ENCODE peak calls at places on chromosomes 3 and 15, in nine cellular contexts. G is mesothelial cell of epicardium; C is CD4-positive, alpha-beta T cell; L is epithelial cell of esophagus; V is GM06990; Y is heart right ventricle; B is BJ; R is brain microvascular endothelial cell; Z is body of pancreas. D is an unnamed sample.

GRCh38 chr15:75578206-75578947 is 738 bp downstream of the PTPN9 start:
- DNase-seq in G (peak), C (peak), L (peak), V (peak), Y (no peak), B (no peak), R (no peak), Z (peak), D (no peak)

GRCh38 chr3:42116466-42116865 is 25.3 kb downstream of the TRAK1 start:
- DNase-seq in G (no peak), C (no peak), L (no peak), V (no peak), Y (no peak), B (no peak), R (no peak), Z (peak), D (no peak)

GRCh38 chr15:99279290-99279689 is 28.0 kb downstream of the LRRC28 start:
- DNase-seq in G (no peak), C (no peak), L (no peak), V (no peak), Y (no peak), B (no peak), R (no peak), Z (no peak), D (no peak)

GRCh38 chr15:70475921-70476320 is 287.4 kb downstream of the UACA start:
- DNase-seq in G (no peak), C (no peak), L (no peak), V (no peak), Y (no peak), B (no peak), R (no peak), Z (no peak), D (peak)

GRCh38 chr3:153038779-153039178 is 123.2 kb upstream of the RAP2B start:
- DNase-seq in G (no peak), C (no peak), L (peak), V (no peak), Y (no peak), B (no peak), R (no peak), Z (no peak), D (no peak)

GRCh38 chr3:129936757-129937156 is 37.8 kb upstream of the TRH start:
- DNase-seq in G (no peak), C (no peak), L (peak), V (no peak), Y (peak), B (no peak), R (peak), Z (peak), D (no peak)

GRCh38 chr3:108251256-108251655 is 29.0 kb upstream of the IFT57 start:
- DNase-seq in G (no peak), C (no peak), L (no peak), V (no peak), Y (no peak), B (no peak), R (no peak), Z (no peak), D (no peak)

GRCh38 chr3:129688310-129688895 is 81.9 kb upstream of the PLXND1 start:
- DNase-seq in G (peak), C (no peak), L (peak), V (no peak), Y (peak), B (no peak), R (peak), Z (peak), D (no peak)

GRCh38 chr15:69469467-69470191 is 17.0 kb downstream of the RPLP1 start:
- DNase-seq in G (peak), C (no peak), L (peak), V (no peak), Y (no peak), B (no peak), R (peak), Z (no peak), D (no peak)

GRCh38 chr15:31307270-31308184 is 19.1 kb upstream of the KLF13 start:
- DNase-seq in G (no peak), C (no peak), L (no peak), V (no peak), Y (no peak), B (no peak), R (no peak), Z (no peak), D (no peak)

GRCh38 chr15:88196961-88197360 is 59.6 kb downstream of the NTRK3 start:
- DNase-seq in G (no peak), C (no peak), L (no peak), V (no peak), Y (no peak), B (no peak), R (no peak), Z (no peak), D (no peak)

GRCh38 chr3:126360714-126361060 is 3.5 kb upstream of the KLF15 start:
- DNase-seq in G (no peak), C (no peak), L (no peak), V (no peak), Y (no peak), B (no peak), R (no peak), Z (no peak), D (no peak)

GRCh38 chr3:14563946-14564539 is 23.9 kb upstream of the GRIP2 start:
- DNase-seq in G (no peak), C (no peak), L (no peak), V (no peak), Y (no peak), B (no peak), R (no peak), Z (no peak), D (no peak)

GRCh38 chr3:153503873-153504272 is 341.8 kb downstream of the RAP2B start:
- DNase-seq in G (no peak), C (no peak), L (peak), V (no peak), Y (no peak), B (no peak), R (no peak), Z (no peak), D (no peak)

GRCh38 chr3:64133991-64134390 is 91.3 kb downstream of the PRICKLE2 start:
- DNase-seq in G (no peak), C (no peak), L (no peak), V (no peak), Y (no peak), B (no peak), R (no peak), Z (no peak), D (no peak)

GRCh38 chr3:42269647-42270046 is 3.7 kb upstream of the CCK start:
- DNase-seq in G (no peak), C (no peak), L (no peak), V (no peak), Y (no peak), B (no peak), R (no peak), Z (no peak), D (no peak)

GRCh38 chr3:59480486-59480995 is 430.7 kb upstream of the CFAP20DC start:
- DNase-seq in G (no peak), C (no peak), L (peak), V (peak), Y (no peak), B (peak), R (peak), Z (no peak), D (no peak)

GRCh38 chr15:92069308-92070244 is 216.1 kb downstream of the SLCO3A1 start:
- DNase-seq in G (no peak), C (peak), L (peak), V (no peak), Y (peak), B (peak), R (peak), Z (no peak), D (no peak)

GRCh38 chr3:13262493-13263211 is 157.5 kb downstream of the NUP210 start:
- DNase-seq in G (no peak), C (peak), L (no peak), V (no peak), Y (no peak), B (no peak), R (no peak), Z (no peak), D (no peak)

GRCh38 chr3:69472093-69472492 is 86.2 kb upstream of the FRMD4B start:
- DNase-seq in G (no peak), C (no peak), L (no peak), V (no peak), Y (no peak), B (no peak), R (no peak), Z (no peak), D (no peak)

GRCh38 chr3:167787440-167787839 is 51.9 kb downstream of the SERPINI1 start:
- DNase-seq in G (no peak), C (no peak), L (no peak), V (no peak), Y (no peak), B (no peak), R (no peak), Z (no peak), D (no peak)

GRCh38 chr3:185739264-185739701 is 85.6 kb downstream of the IGF2BP2 start:
- DNase-seq in G (no peak), C (no peak), L (no peak), V (no peak), Y (no peak), B (no peak), R (no peak), Z (no peak), D (no peak)

GRCh38 chr3:180619723-180620122 is 17.8 kb downstream of the TTC14 start:
- DNase-seq in G (no peak), C (no peak), L (no peak), V (no peak), Y (no peak), B (no peak), R (no peak), Z (no peak), D (no peak)

GRCh38 chr15:32667321-32667720 is 25.8 kb downstream of the SCG5 start:
- DNase-seq in G (no peak), C (no peak), L (no peak), V (no peak), Y (no peak), B (no peak), R (no peak), Z (no peak), D (no peak)

GRCh38 chr15:92906563-92907081 is 6.5 kb downstream of the CHD2 start:
- DNase-seq in G (no peak), C (no peak), L (peak), V (peak), Y (no peak), B (no peak), R (peak), Z (no peak), D (no peak)

GRCh38 chr3:42739401-42740158 is 33.5 kb downstream of the CCDC13 start:
- DNase-seq in G (peak), C (no peak), L (no peak), V (no peak), Y (peak), B (no peak), R (no peak), Z (no peak), D (no peak)

GRCh38 chr3:189773056-189773455 is 141.9 kb downstream of the TP63 start:
- DNase-seq in G (no peak), C (no peak), L (no peak), V (no peak), Y (no peak), B (peak), R (no peak), Z (no peak), D (no peak)

GRCh38 chr3:191369081-191370010 is 39.0 kb upstream of the UTS2B start:
- DNase-seq in G (no peak), C (no peak), L (no peak), V (no peak), Y (no peak), B (no peak), R (no peak), Z (no peak), D (no peak)

GRCh38 chr15:68652141-68652540 is 73.3 kb downstream of the CORO2B start:
- DNase-seq in G (peak), C (no peak), L (no peak), V (no peak), Y (peak), B (no peak), R (no peak), Z (no peak), D (no peak)

GRCh38 chr15:90189781-90190467 is 11.2 kb upstream of the SEMA4B start:
- DNase-seq in G (no peak), C (no peak), L (no peak), V (no peak), Y (no peak), B (no peak), R (no peak), Z (no peak), D (no peak)

GRCh38 chr3:141960731-141961130 is 84.3 kb downstream of the ATP1B3 start:
- DNase-seq in G (no peak), C (no peak), L (peak), V (no peak), Y (no peak), B (no peak), R (no peak), Z (no peak), D (no peak)

GRCh38 chr3:153257673-153258351 is 95.8 kb downstream of the RAP2B start:
- DNase-seq in G (no peak), C (no peak), L (no peak), V (no peak), Y (no peak), B (no peak), R (peak), Z (no peak), D (no peak)

GRCh38 chr3:47870156-47870555 is 67.2 kb downstream of the DHX30 start:
- DNase-seq in G (no peak), C (no peak), L (no peak), V (no peak), Y (no peak), B (no peak), R (no peak), Z (no peak), D (no peak)

GRCh38 chr15:36278219-36278618 is 301.2 kb upstream of the CDIN1 start:
- DNase-seq in G (no peak), C (no peak), L (peak), V (no peak), Y (no peak), B (no peak), R (peak), Z (no peak), D (no peak)

GRCh38 chr15:55133972-55134371 is 62.8 kb downstream of the RSL24D1 start:
- DNase-seq in G (no peak), C (no peak), L (no peak), V (no peak), Y (no peak), B (no peak), R (no peak), Z (no peak), D (no peak)

GRCh38 chr3:148955544-148956346 is 35.6 kb upstream of the GYG1 start:
- DNase-seq in G (no peak), C (no peak), L (peak), V (no peak), Y (peak), B (peak), R (peak), Z (peak), D (no peak)

GRCh38 chr3:148958681-148959080 is 32.7 kb upstream of the GYG1 start:
- DNase-seq in G (no peak), C (no peak), L (no peak), V (no peak), Y (no peak), B (no peak), R (no peak), Z (no peak), D (no peak)

GRCh38 chr3:148954981-148955380 is 36.4 kb upstream of the GYG1 start:
- DNase-seq in G (no peak), C (no peak), L (no peak), V (no peak), Y (no peak), B (no peak), R (no peak), Z (no peak), D (no peak)

GRCh38 chr3:148953094-148953493 is 38.2 kb upstream of the GYG1 start:
- DNase-seq in G (no peak), C (no peak), L (no peak), V (no peak), Y (no peak), B (no peak), R (no peak), Z (no peak), D (no peak)

GRCh38 chr3:148957586-148957985 is 33.8 kb upstream of the GYG1 start:
- DNase-seq in G (no peak), C (no peak), L (no peak), V (no peak), Y (no peak), B (no peak), R (no peak), Z (no peak), D (no peak)
- TF ChIP-seq CTCF in G (no peak), C (no peak), L (peak), V (peak), Y (peak), B (no peak), R (peak), Z (no peak), D (peak)

DNA sequence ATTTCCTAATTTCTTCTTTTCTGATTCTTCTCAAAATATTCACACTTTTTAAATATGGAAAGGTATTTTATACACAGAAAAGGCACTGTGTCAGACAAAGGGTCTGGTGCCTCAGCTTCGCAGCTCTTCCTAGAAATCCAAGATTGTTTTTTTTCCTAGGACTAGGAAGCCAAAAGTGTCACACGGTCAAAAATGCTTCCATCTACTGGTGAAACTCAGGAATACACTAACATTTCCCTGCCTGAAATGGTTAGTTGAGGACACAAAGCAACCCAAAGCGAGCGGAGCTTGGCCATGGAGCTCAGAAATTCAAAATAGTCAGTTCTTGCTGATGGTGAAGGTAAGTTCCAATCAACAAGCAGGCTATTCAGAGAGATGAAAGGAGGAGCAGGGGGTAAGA is 426.5 kb upstream of the RASGRP1 start:
- DNase-seq in G (no peak), C (no peak), L (peak), V (no peak), Y (no peak), B (no peak), R (peak), Z (no peak), D (no peak)
- TF ChIP-seq CTCF in G (peak), C (no peak), L (peak), V (peak), Y (peak), B (peak), R (peak), Z (no peak), D (peak)

GRCh38 chr3:156554842-156555687 is at the start of gene SSR3:
- DNase-seq in G (peak), C (peak), L (peak), V (peak), Y (peak), B (peak), R (peak), Z (peak), D (peak)
- TF ChIP-seq CTCF in G (peak), C (no peak), L (no peak), V (no peak), Y (peak), B (no peak), R (peak), Z (no peak), D (peak)

DNA sequence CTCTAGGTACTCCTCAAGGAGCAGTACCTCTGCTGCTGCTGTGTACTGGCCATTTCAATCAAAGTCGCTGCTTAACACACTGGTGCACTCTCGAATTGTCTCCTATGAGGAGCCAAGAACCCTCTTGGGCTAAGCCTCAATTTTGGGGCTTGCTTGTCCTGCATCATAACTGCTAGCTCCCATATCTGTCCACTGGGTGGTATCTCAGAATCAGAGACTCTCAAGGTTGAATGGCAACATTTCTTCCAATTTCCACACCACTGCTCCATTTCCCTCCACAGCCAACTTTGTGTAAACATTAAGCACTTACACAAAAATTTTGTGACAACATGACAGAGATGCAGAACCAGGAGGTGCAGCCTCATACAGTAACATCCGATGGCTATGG is 82.4 kb downstream of the XXYLT1 start:
- DNase-seq in G (no peak), C (no peak), L (no peak), V (no peak), Y (no peak), B (no peak), R (no peak), Z (no peak), D (no peak)
- TF ChIP-seq CTCF in G (no peak), C (no peak), L (peak), V (no peak), Y (no peak), B (peak), R (peak), Z (no peak), D (peak)

DNA sequence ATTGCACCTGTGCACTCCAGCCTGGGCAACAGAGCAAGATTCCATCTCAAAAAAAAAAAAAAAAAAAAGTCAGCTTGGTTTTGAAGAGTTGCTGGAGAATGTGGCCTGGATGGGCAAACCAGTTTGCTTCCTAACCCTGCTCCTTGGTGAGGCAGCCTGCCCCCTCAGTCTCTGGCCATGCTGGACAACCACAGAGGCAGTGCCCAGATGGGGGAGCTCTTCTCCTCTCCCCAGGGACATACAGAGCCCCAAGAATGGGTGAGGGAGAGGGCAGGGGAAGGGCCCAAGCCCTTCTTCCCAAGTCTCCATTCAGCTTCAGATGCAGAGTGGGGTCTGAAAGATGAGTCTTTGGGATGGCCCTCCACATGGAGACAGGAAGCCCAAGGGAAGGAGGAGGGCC is 27.9 kb downstream of the CD276 start:
- DNase-seq in G (no peak), C (no peak), L (no peak), V (no peak), Y (no peak), B (no peak), R (no peak), Z (no peak), D (no peak)
- TF ChIP-seq CTCF in G (no peak), C (no peak), L (peak), V (no peak), Y (peak), B (peak), R (peak), Z (no peak), D (no peak)

GRCh38 chr3:156747046-156747445 is 72.7 kb downstream of the TIPARP start:
- DNase-seq in G (no peak), C (no peak), L (no peak), V (no peak), Y (no peak), B (no peak), R (no peak), Z (no peak), D (no peak)

GRCh38 chr3:156750191-156750873 is 75.8 kb upstream of the LEKR1 start:
- DNase-seq in G (no peak), C (no peak), L (peak), V (no peak), Y (no peak), B (peak), R (peak), Z (no peak), D (no peak)

GRCh38 chr3:156750874-156751245 is 75.3 kb upstream of the LEKR1 start:
- DNase-seq in G (no peak), C (no peak), L (peak), V (no peak), Y (no peak), B (peak), R (peak), Z (no peak), D (no peak)

GRCh38 chr3:156749244-156749643 is 74.9 kb downstream of the TIPARP start:
- DNase-seq in G (no peak), C (no peak), L (no peak), V (no peak), Y (no peak), B (no peak), R (peak), Z (no peak), D (no peak)

DNA sequence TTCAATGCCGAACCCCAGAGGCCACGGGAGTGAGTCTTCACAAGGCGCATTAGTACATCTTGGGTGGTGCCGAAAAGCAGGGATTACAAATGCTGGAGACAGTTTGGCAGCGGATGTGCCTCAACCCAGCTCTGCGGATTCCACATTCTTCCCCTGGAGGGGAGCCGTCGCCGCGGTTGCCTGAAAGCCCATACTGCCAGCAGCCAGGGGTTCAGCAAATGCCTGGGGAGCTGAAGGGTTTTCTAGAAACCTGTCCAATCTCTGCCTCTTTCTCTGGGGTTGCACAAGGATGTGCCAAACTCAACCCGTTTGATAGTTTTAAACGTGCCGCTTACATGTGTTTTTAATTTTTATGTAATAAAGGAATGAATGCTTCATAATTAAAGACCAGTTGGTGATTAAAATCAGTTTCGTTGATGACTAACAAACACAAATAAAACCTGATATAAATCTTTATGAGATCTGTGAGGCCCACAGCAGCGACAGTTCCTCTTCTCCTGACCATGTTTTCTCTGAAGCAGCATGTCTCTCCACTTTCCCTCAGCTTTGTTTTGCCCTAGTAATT is 74.6 kb upstream of the LEKR1 start:
- DNase-seq in G (peak), C (no peak), L (peak), V (no peak), Y (peak), B (peak), R (peak), Z (no peak), D (peak)
- TF ChIP-seq CTCF in G (no peak), C (no peak), L (peak), V (no peak), Y (no peak), B (peak), R (peak), Z (no peak), D (peak)